ENCODE peak calls at places on chromosomes 4 and X, in four cellular contexts. C is pancreas, H is GM23248, B is adipocyte. S is an unnamed sample. For H3K4me1 and H3K9me3, the result is how much of the 10 kb centered on the place peaks cover.

GRCh38 chr4:32102941-32103340 is 1382.8 kb downstream of the PCDH7 start:
- DNase-seq in C (no peak), H (no peak), B (peak), S (no peak)

GRCh38 chrX:35499071-35499862 is 298.9 kb upstream of the MAGEB16 start:
- DNase-seq in C (peak), H (no peak), B (no peak), S (no peak)

GRCh38 chr4:51943221-51943620 is 76.9 kb downstream of the LRRC66 start:
- DNase-seq in C (no peak), H (peak), B (peak), S (peak)

GRCh38 chr4:139082750-139083532 is 67.4 kb downstream of the NOCT start:
- DNase-seq in C (peak), H (peak), B (peak), S (peak)

GRCh38 chr4:2432991-2433530 is 14.3 kb downstream of the CFAP99 start:
- DNase-seq in C (peak), H (peak), B (no peak), S (peak)

GRCh38 chr4:188016754-188017153 is 21.2 kb downstream of the ZFP42 start:
- DNase-seq in C (no peak), H (no peak), B (no peak), S (no peak)

GRCh38 chr4:70619778-70620177 is 8.8 kb upstream of the ENAM start:
- DNase-seq in C (no peak), H (no peak), B (no peak), S (no peak)

GRCh38 chr4:142558851-142559250 is 287.2 kb downstream of the INPP4B start:
- DNase-seq in C (no peak), H (peak), B (peak), S (peak)

GRCh38 chr4:143084566-143084965 is 100.2 kb upstream of the USP38 start:
- DNase-seq in C (no peak), H (peak), B (peak), S (no peak)

GRCh38 chr4:70927502-70928139 is 25.5 kb downstream of the MOB1B start:
- DNase-seq in C (no peak), H (no peak), B (no peak), S (no peak)

GRCh38 chr4:183636488-183636887 is 22.5 kb downstream of the RWDD4 start:
- DNase-seq in C (no peak), H (no peak), B (no peak), S (no peak)

GRCh38 chrX:86806786-86807185 is 658.5 kb downstream of the DACH2 start:
- DNase-seq in C (no peak), H (peak), B (peak), S (no peak)

GRCh38 chrX:68719181-68719903 is 71.9 kb downstream of the STARD8 start:
- DNase-seq in C (no peak), H (no peak), B (no peak), S (peak)

GRCh38 chrX:9591496-9591895 is 126.6 kb downstream of the TBL1X start:
- DNase-seq in C (no peak), H (no peak), B (no peak), S (no peak)

GRCh38 chrX:15242899-15243555 is 26.9 kb downstream of the ASB9 start:
- DNase-seq in C (no peak), H (peak), B (peak), S (peak)

GRCh38 chr4:159487284-159487747 is 384.4 kb downstream of the RAPGEF2 start:
- DNase-seq in C (peak), H (peak), B (peak), S (no peak)

GRCh38 chrX:10414872-10415703 is 205.3 kb downstream of the MID1 start:
- DNase-seq in C (no peak), H (peak), B (peak), S (no peak)

GRCh38 chr4:79934660-79935059 is 138.4 kb downstream of the ANTXR2 start:
- DNase-seq in C (no peak), H (no peak), B (no peak), S (no peak)

GRCh38 chr4:56267558-56267957 is 119.7 kb downstream of the AASDH start:
- DNase-seq in C (no peak), H (no peak), B (no peak), S (no peak)

GRCh38 chrX:39645059-39645895 is 452.5 kb downstream of the BCOR start:
- DNase-seq in C (no peak), H (peak), B (peak), S (peak)

GRCh38 chr4:7850489-7850888 is 89.2 kb downstream of the AFAP1 start:
- DNase-seq in C (no peak), H (no peak), B (no peak), S (no peak)

GRCh38 chrX:580020-580419 is 50.6 kb upstream of the SHOX start:
- DNase-seq in C (no peak), H (no peak), B (no peak), S (no peak)

GRCh38 chr4:186260117-186260503 is 5.9 kb upstream of the F11 start:
- DNase-seq in C (peak), H (no peak), B (no peak), S (no peak)

GRCh38 chr4:166680801-166681200 is 553.5 kb downstream of the SPOCK3 start:
- DNase-seq in C (no peak), H (no peak), B (no peak), S (no peak)

GRCh38 chr4:180909279-180909678 is 1333.9 kb upstream of the TENM3 start:
- DNase-seq in C (no peak), H (peak), B (peak), S (no peak)

GRCh38 chr4:8675906-8676305 is 83.3 kb downstream of the CPZ start:
- DNase-seq in C (no peak), H (no peak), B (no peak), S (no peak)

GRCh38 chr4:115090483-115091075 is 22.8 kb downstream of the NDST4 start:
- DNase-seq in C (no peak), H (peak), B (peak), S (no peak)

GRCh38 chr4:6701371-6701770 is 7.7 kb downstream of the S100P start:
- DNase-seq in C (no peak), H (no peak), B (no peak), S (peak)

GRCh38 chr4:38752393-38752961 is 30.3 kb downstream of the TLR10 start:
- DNase-seq in C (no peak), H (peak), B (peak), S (peak)

GRCh38 chr4:75710246-75710645 is 14.1 kb upstream of the USO1 start:
- DNase-seq in C (no peak), H (no peak), B (no peak), S (no peak)

GRCh38 chr4:15215118-15215517 is 212.7 kb upstream of the C1QTNF7 start:
- DNase-seq in C (no peak), H (no peak), B (no peak), S (no peak)

GRCh38 chr4:70877539-70877938 is 24.6 kb upstream of the MOB1B start:
- DNase-seq in C (no peak), H (no peak), B (no peak), S (no peak)

GRCh38 chr4:156138781-156139280 is 185.2 kb upstream of the CTSO start:
- DNase-seq in C (no peak), H (no peak), B (no peak), S (no peak)

GRCh38 chr4:123463869-123464268 is 67.3 kb downstream of the SPRY1 start:
- DNase-seq in C (no peak), H (no peak), B (no peak), S (no peak)

GRCh38 chr4:123468479-123469031 is 72.0 kb downstream of the SPRY1 start:
- DNase-seq in C (no peak), H (no peak), B (no peak), S (no peak)

GRCh38 chr4:123469245-123469644 is 72.7 kb downstream of the SPRY1 start:
- DNase-seq in C (no peak), H (no peak), B (no peak), S (no peak)

GRCh38 chr4:123465416-123465815 is 68.8 kb downstream of the SPRY1 start:
- DNase-seq in C (no peak), H (no peak), B (no peak), S (no peak)

GRCh38 chr4:123466080-123466785 is 69.6 kb downstream of the SPRY1 start:
- DNase-seq in C (no peak), H (no peak), B (no peak), S (no peak)
- H3K4me1 ChIP-seq in C (under half), H (under half), B (under half), S (under half)

GRCh38 chrX:32448945-32449344 is 762.4 kb downstream of the DMD start:
- DNase-seq in C (no peak), H (no peak), B (no peak), S (no peak)

GRCh38 chrX:32447640-32448039 is 763.7 kb downstream of the DMD start:
- DNase-seq in C (no peak), H (no peak), B (no peak), S (no peak)

GRCh38 chrX:32443841-32444240 is 767.5 kb downstream of the DMD start:
- DNase-seq in C (no peak), H (no peak), B (no peak), S (no peak)

GRCh38 chrX:32451954-32452518 is 759.3 kb downstream of the DMD start:
- DNase-seq in C (no peak), H (no peak), B (no peak), S (no peak)

GRCh38 chrX:32448320-32448719 is 763.0 kb downstream of the DMD start:
- DNase-seq in C (no peak), H (no peak), B (no peak), S (no peak)
- H3K4me3 ChIP-seq in C (no peak), H (no peak), B (no peak), S (no peak)

GRCh38 chrX:6891404-6891803 is 256.1 kb upstream of the STS start:
- DNase-seq in C (no peak), H (no peak), B (no peak), S (no peak)

GRCh38 chrX:6890862-6891261 is 256.6 kb upstream of the STS start:
- DNase-seq in C (no peak), H (no peak), B (no peak), S (no peak)
- H3K9me3 ChIP-seq in C (under half), H (under half), B (under half), S (under half)

DNA sequence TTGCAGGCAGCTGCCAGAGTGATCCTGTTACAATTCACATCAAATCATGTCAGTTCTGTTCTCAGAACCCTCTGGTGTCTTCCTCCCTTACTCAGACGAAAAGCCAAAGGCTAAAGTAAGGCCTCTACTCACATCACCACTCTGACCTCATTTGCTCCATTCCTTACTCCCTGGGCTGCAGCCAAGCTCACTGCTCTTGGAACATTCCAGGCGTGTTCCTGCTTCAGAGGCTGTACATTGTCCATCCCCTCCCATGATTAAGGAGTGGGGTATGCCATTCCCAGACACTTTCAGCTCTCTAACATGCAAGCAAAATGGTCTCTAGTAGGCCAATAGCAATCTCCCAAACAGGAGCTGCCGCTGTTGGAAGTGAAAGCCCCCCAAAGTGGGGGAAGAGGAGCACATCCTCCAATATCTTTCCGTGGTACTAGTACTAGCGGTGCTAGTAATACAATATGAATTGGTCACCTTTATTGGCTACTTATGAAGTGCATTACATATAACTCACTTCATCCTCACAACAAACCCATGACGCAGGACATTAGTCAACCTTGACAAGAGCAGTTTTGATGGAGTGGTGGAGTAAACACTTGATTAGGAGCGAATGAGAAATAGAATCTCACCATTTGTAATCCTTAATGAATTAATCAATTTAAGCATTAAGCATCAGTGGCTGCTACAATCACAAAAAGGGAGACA is 15.0 kb downstream of the GAB3 start:
- DNase-seq in C (no peak), H (peak), B (peak), S (no peak)
- H3K4me1 ChIP-seq in C (under half), H (half or more), B (half or more), S (half or more)

GRCh38 chr4:137541181-137541580 is 8.9 kb upstream of the PCDH18 start:
- DNase-seq in C (no peak), H (peak), B (no peak), S (no peak)

GRCh38 chr4:137543198-137543597 is 10.9 kb upstream of the PCDH18 start:
- DNase-seq in C (no peak), H (no peak), B (no peak), S (no peak)

GRCh38 chr4:137540356-137540755 is 8.1 kb upstream of the PCDH18 start:
- DNase-seq in C (no peak), H (no peak), B (no peak), S (no peak)

GRCh38 chr4:137543650-137544049 is 11.4 kb upstream of the PCDH18 start:
- DNase-seq in C (no peak), H (no peak), B (no peak), S (no peak)

DNA sequence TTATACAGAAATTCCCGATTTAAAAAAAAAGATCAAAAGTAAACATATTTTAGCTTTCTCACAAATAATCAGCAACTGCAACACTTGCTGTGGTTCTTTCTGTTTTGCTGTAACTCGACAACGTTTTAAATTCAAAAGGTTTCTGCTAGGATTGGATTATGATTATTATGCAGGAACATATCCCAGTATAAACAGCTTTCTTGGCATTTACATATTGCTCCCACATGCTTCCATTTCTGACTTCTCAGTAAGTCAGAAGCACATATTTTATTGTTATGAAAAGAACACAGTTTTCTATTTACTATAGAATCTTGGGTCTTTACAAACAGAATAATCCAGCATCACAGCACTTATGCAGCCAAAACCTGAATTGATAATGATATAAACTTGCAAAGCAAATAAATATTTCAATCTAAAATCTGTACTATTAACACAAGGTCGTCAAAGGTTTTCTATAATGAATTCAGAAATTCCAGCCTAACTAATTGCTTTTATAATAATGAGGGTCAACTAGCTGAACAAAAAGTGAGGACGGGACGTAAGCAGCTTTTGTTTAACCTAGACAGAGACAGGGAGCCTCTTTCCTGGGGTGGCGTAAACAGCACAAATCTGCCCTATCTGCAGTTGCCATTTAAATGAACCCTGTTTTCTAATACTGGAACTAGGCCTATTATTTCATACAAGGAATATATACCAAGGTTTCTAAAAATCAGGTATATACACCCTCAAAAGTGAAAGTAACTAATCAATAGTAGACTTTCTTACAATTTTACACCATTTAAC is 9.8 kb upstream of the PCDH18 start:
- DNase-seq in C (no peak), H (peak), B (peak), S (no peak)
- H3K4me3 ChIP-seq in C (no peak), H (peak), B (peak), S (peak)

DNA sequence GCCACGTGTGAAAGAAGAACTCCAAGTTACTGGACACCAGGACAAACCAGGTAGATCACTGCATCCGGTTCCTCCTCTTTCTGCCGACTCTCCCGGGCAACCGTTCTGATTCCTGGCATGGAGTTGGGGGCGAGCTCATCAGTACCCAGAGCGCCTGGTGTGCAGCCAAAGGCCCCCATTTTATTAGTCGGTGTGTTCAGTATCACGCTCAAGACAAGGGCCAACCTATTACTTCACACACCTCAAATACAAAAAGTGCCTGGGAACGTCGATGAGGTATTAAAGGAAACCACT is 2.8 kb upstream of the CTBP1 start:
- DNase-seq in C (no peak), H (no peak), B (no peak), S (peak)
- H3K9me3 ChIP-seq in C (under half), H (under half), B (under half), S (under half)

S was measured in osteoblast.